ENCODE peak calls at places on chromosomes 1 and 21, in nine cellular contexts. K is NAMALWA, Z is HT-29, L is fibroblast of lung, X is uterus, U is kidney tubule cell, E is NCI-H2081, R is DMS153, Y is T-cell. N is an unnamed sample.

GRCh38 chr1:67784545-67785186 is 48.6 kb downstream of the GNG12 start:
- DNase-seq in X (no peak), K (no peak), Y (no peak), L (peak), U (peak), E (no peak), Z (no peak), R (no peak), N (no peak)

GRCh38 chr1:18731591-18732235 is 101.1 kb downstream of the PAX7 start:
- DNase-seq in E (no peak), K (no peak), U (no peak), R (no peak), L (no peak), X (no peak), Y (no peak), Z (no peak), N (no peak)

GRCh38 chr1:28249013-28249870 is 10.1 kb upstream of the SESN2 start:
- DNase-seq in K (peak), E (no peak), Y (no peak), X (no peak), Z (peak), U (peak), L (peak), R (peak), N (peak)

GRCh38 chr1:211683396-211684297 is 8.2 kb upstream of the NEK2 start:
- DNase-seq in K (no peak), E (no peak), L (no peak), Z (no peak), X (no peak), R (no peak), U (no peak), Y (no peak), N (no peak)

GRCh38 chr1:245687636-245688535 is 533.1 kb downstream of the KIF26B start:
- DNase-seq in X (no peak), R (no peak), Z (no peak), U (no peak), L (peak), E (no peak), K (no peak), Y (no peak), N (no peak)

GRCh38 chr1:225915538-225915991 is 8.5 kb downstream of the PYCR2 start:
- DNase-seq in E (no peak), U (no peak), K (no peak), Z (no peak), X (no peak), R (no peak), Y (no peak), L (peak), N (no peak)

GRCh38 chr1:247357062-247357780 is 25.6 kb upstream of the ZNF496 start:
- DNase-seq in U (peak), Z (no peak), Y (no peak), L (peak), X (no peak), R (no peak), K (no peak), E (no peak), N (peak)

GRCh38 chr1:52365091-52365745 is 787 bp downstream of the CC2D1B start:
- DNase-seq in X (peak), E (no peak), K (peak), U (peak), R (no peak), Y (no peak), Z (peak), L (peak), N (peak)

GRCh38 chr1:33188572-33189275 is 6.9 kb upstream of the TRIM62 start:
- DNase-seq in U (peak), K (no peak), R (no peak), X (no peak), E (no peak), Z (no peak), Y (no peak), L (peak), N (peak)

GRCh38 chr1:81374481-81374880 is 426.3 kb upstream of the ADGRL2 start:
- DNase-seq in U (no peak), Z (no peak), E (no peak), K (no peak), R (no peak), L (no peak), Y (no peak), X (no peak), N (no peak)

GRCh38 chr1:80799457-80799856 is 1001.3 kb upstream of the ADGRL2 start:
- DNase-seq in E (no peak), L (no peak), Z (no peak), U (no peak), R (no peak), X (no peak), K (peak), Y (no peak), N (no peak)

GRCh38 chr1:26160527-26161407 is 1.9 kb downstream of the FAM110D start:
- DNase-seq in K (no peak), U (no peak), L (no peak), R (no peak), Z (no peak), X (no peak), Y (no peak), E (no peak), N (no peak)

GRCh38 chr1:206050655-206051235 is 2.2 kb upstream of the RHEX start:
- DNase-seq in E (no peak), Z (no peak), R (no peak), K (peak), Y (peak), X (no peak), L (peak), U (peak), N (no peak)

GRCh38 chr21:21439761-21440160 is 441.6 kb downstream of the NCAM2 start:
- DNase-seq in K (no peak), E (no peak), R (no peak), Y (no peak), U (no peak), L (peak), X (no peak), Z (no peak), N (no peak)

GRCh38 chr1:207389728-207390464 is 64.2 kb upstream of the CR2 start:
- DNase-seq in Y (no peak), L (peak), E (no peak), Z (peak), K (no peak), R (no peak), U (peak), X (no peak), N (peak)

GRCh38 chr1:109996476-109996875 is 11.9 kb downstream of the AHCYL1 start:
- DNase-seq in U (peak), E (no peak), R (no peak), Z (no peak), K (no peak), Y (no peak), X (no peak), L (peak), N (peak)

N was measured in mesenchymal stem cell.